ENCODE peak calls at places on chromosomes 5 and 9, in seven cellular contexts. One of them, this sample, is unnamed.

GRCh38 chr9:131654857-131655577 is 84.9 kb downstream of the RAPGEF1 start:
- DNase-seq in GM10248: no peak
- DNase-seq in AG09319: no peak
- DNase-seq in MM.1S: peak; percentile 95
- DNase-seq in progenitor cell of endocrine pancreas: peak; percentile 15
- DNase-seq in Kasumi-1: no peak
- DNase-seq in neural crest cell: no peak
- DNase-seq in this sample: peak; percentile 66

GRCh38 chr5:1801954-1802295 is 718 bp downstream of the NDUFS6 start:
- DNase-seq in GM10248: no peak
- DNase-seq in AG09319: no peak
- DNase-seq in MM.1S: peak; percentile 35
- DNase-seq in progenitor cell of endocrine pancreas: no peak
- DNase-seq in Kasumi-1: peak; percentile 42
- DNase-seq in neural crest cell: no peak
- DNase-seq in this sample: peak; percentile 57

GRCh38 chr5:16574789-16575785 is 41.7 kb downstream of the RETREG1 start:
- DNase-seq in GM10248: no peak
- DNase-seq in AG09319: peak; percentile 47
- DNase-seq in MM.1S: no peak
- DNase-seq in progenitor cell of endocrine pancreas: no peak
- DNase-seq in Kasumi-1: no peak
- DNase-seq in neural crest cell: no peak
- DNase-seq in this sample: no peak

GRCh38 chr5:50727149-50727496 is 60.7 kb downstream of the PARP8 start:
- DNase-seq in GM10248: no peak
- DNase-seq in AG09319: no peak
- DNase-seq in MM.1S: no peak
- DNase-seq in progenitor cell of endocrine pancreas: no peak
- DNase-seq in Kasumi-1: peak; percentile 78
- DNase-seq in neural crest cell: no peak
- DNase-seq in this sample: no peak

GRCh38 chr5:123514615-123515355 is 2.8 kb downstream of the CSNK1G3 start:
- DNase-seq in GM10248: no peak
- DNase-seq in AG09319: no peak
- DNase-seq in MM.1S: no peak
- DNase-seq in progenitor cell of endocrine pancreas: no peak
- DNase-seq in Kasumi-1: no peak
- DNase-seq in neural crest cell: no peak
- DNase-seq in this sample: no peak

GRCh38 chr5:75337366-75338021 is 474 bp downstream of the HMGCR start:
- DNase-seq in GM10248: no peak
- DNase-seq in AG09319: no peak
- DNase-seq in MM.1S: no peak
- DNase-seq in progenitor cell of endocrine pancreas: peak; percentile 27
- DNase-seq in Kasumi-1: no peak
- DNase-seq in neural crest cell: peak; percentile 8
- DNase-seq in this sample: peak; percentile 41

GRCh38 chr5:145178667-145179523 is 656.2 kb downstream of the PRELID2 start:
- DNase-seq in GM10248: no peak
- DNase-seq in AG09319: no peak
- DNase-seq in MM.1S: no peak
- DNase-seq in progenitor cell of endocrine pancreas: no peak
- DNase-seq in Kasumi-1: no peak
- DNase-seq in neural crest cell: no peak
- DNase-seq in this sample: no peak

GRCh38 chr9:106875548-106875947 is 12.6 kb downstream of the ZNF462 start:
- DNase-seq in GM10248: no peak
- DNase-seq in AG09319: no peak
- DNase-seq in MM.1S: no peak
- DNase-seq in progenitor cell of endocrine pancreas: no peak
- DNase-seq in Kasumi-1: no peak
- DNase-seq in neural crest cell: no peak
- DNase-seq in this sample: no peak

GRCh38 chr9:33445389-33445881 is 2.0 kb downstream of the AQP3 start:
- DNase-seq in GM10248: no peak
- DNase-seq in AG09319: no peak
- DNase-seq in MM.1S: no peak
- DNase-seq in progenitor cell of endocrine pancreas: no peak
- DNase-seq in Kasumi-1: no peak
- DNase-seq in neural crest cell: no peak
- DNase-seq in this sample: no peak

GRCh38 chr9:121498150-121498486 is 1.5 kb downstream of the GGTA1 start:
- DNase-seq in GM10248: peak; percentile 87
- DNase-seq in AG09319: peak; percentile 29
- DNase-seq in MM.1S: peak; percentile 82
- DNase-seq in progenitor cell of endocrine pancreas: peak; percentile 42
- DNase-seq in Kasumi-1: peak; percentile 92
- DNase-seq in neural crest cell: peak; percentile 61
- DNase-seq in this sample: peak; percentile 96

GRCh38 chr5:139194486-139194885 is 3.7 kb downstream of the SIL1 start:
- DNase-seq in GM10248: no peak
- DNase-seq in AG09319: no peak
- DNase-seq in MM.1S: no peak
- DNase-seq in progenitor cell of endocrine pancreas: no peak
- DNase-seq in Kasumi-1: no peak
- DNase-seq in neural crest cell: no peak
- DNase-seq in this sample: no peak

GRCh38 chr5:149948988-149949387 is 4.4 kb upstream of the PDE6A start:
- DNase-seq in GM10248: no peak
- DNase-seq in AG09319: no peak
- DNase-seq in MM.1S: no peak
- DNase-seq in progenitor cell of endocrine pancreas: no peak
- DNase-seq in Kasumi-1: no peak
- DNase-seq in neural crest cell: no peak
- DNase-seq in this sample: no peak

GRCh38 chr9:93009337-93010015 is 49.0 kb upstream of the SUSD3 start:
- DNase-seq in GM10248: peak; percentile 6
- DNase-seq in AG09319: no peak
- DNase-seq in MM.1S: no peak
- DNase-seq in progenitor cell of endocrine pancreas: no peak
- DNase-seq in Kasumi-1: no peak
- DNase-seq in neural crest cell: no peak
- DNase-seq in this sample: no peak

GRCh38 chr5:82111191-82111590 is 139.4 kb downstream of the ATG10 start:
- DNase-seq in GM10248: no peak
- DNase-seq in AG09319: no peak
- DNase-seq in MM.1S: peak; percentile 73
- DNase-seq in progenitor cell of endocrine pancreas: no peak
- DNase-seq in Kasumi-1: no peak
- DNase-seq in neural crest cell: no peak
- DNase-seq in this sample: no peak

GRCh38 chr5:90135979-90136378 is 273.6 kb downstream of the CETN3 start:
- DNase-seq in GM10248: no peak
- DNase-seq in AG09319: no peak
- DNase-seq in MM.1S: no peak
- DNase-seq in progenitor cell of endocrine pancreas: no peak
- DNase-seq in Kasumi-1: no peak
- DNase-seq in neural crest cell: no peak
- DNase-seq in this sample: peak; percentile 29

GRCh38 chr5:155343468-155343867 is 329.9 kb downstream of the KIF4B start:
- DNase-seq in GM10248: no peak
- DNase-seq in AG09319: no peak
- DNase-seq in MM.1S: no peak
- DNase-seq in progenitor cell of endocrine pancreas: no peak
- DNase-seq in Kasumi-1: no peak
- DNase-seq in neural crest cell: no peak
- DNase-seq in this sample: peak; percentile 1

GRCh38 chr9:14616188-14616982 is 76.8 kb downstream of the ZDHHC21 start:
- DNase-seq in GM10248: no peak
- DNase-seq in AG09319: peak; percentile 39
- DNase-seq in MM.1S: peak; percentile 18
- DNase-seq in progenitor cell of endocrine pancreas: no peak
- DNase-seq in Kasumi-1: peak; percentile 58
- DNase-seq in neural crest cell: no peak
- DNase-seq in this sample: peak; percentile 71

GRCh38 chr9:37329576-37329975 is 92.9 kb upstream of the GRHPR start:
- DNase-seq in GM10248: no peak
- DNase-seq in AG09319: no peak
- DNase-seq in MM.1S: peak; percentile 29
- DNase-seq in progenitor cell of endocrine pancreas: no peak
- DNase-seq in Kasumi-1: peak; percentile 32
- DNase-seq in neural crest cell: no peak
- DNase-seq in this sample: peak; percentile 90

GRCh38 chr5:61332369-61332745 is 299 bp downstream of the ZSWIM6 start:
- DNase-seq in GM10248: peak; percentile 33
- DNase-seq in AG09319: no peak
- DNase-seq in MM.1S: peak; percentile 32
- DNase-seq in progenitor cell of endocrine pancreas: no peak
- DNase-seq in Kasumi-1: no peak
- DNase-seq in neural crest cell: peak; percentile 44
- DNase-seq in this sample: no peak

GRCh38 chr5:10550222-10550995 is 13.5 kb upstream of the ANKRD33B start:
- DNase-seq in GM10248: no peak
- DNase-seq in AG09319: no peak
- DNase-seq in MM.1S: no peak
- DNase-seq in progenitor cell of endocrine pancreas: no peak
- DNase-seq in Kasumi-1: no peak
- DNase-seq in neural crest cell: no peak
- DNase-seq in this sample: no peak

GRCh38 chr5:67542489-67542888 is 345.9 kb upstream of the CD180 start:
- DNase-seq in GM10248: no peak
- DNase-seq in AG09319: no peak
- DNase-seq in MM.1S: no peak
- DNase-seq in progenitor cell of endocrine pancreas: no peak
- DNase-seq in Kasumi-1: peak; percentile 90
- DNase-seq in neural crest cell: no peak
- DNase-seq in this sample: no peak

GRCh38 chr5:106392766-106393165 is 1278.0 kb downstream of the EFNA5 start:
- DNase-seq in GM10248: no peak
- DNase-seq in AG09319: no peak
- DNase-seq in MM.1S: no peak
- DNase-seq in progenitor cell of endocrine pancreas: no peak
- DNase-seq in Kasumi-1: no peak
- DNase-seq in neural crest cell: no peak
- DNase-seq in this sample: no peak

GRCh38 chr9:76366275-76366674 is 28.0 kb downstream of the RFK start:
- DNase-seq in GM10248: no peak
- DNase-seq in AG09319: no peak
- DNase-seq in MM.1S: no peak
- DNase-seq in progenitor cell of endocrine pancreas: no peak
- DNase-seq in Kasumi-1: no peak
- DNase-seq in neural crest cell: no peak
- DNase-seq in this sample: no peak

GRCh38 chr9:81517954-81518353 is 171.4 kb downstream of the TLE1 start:
- DNase-seq in GM10248: no peak
- DNase-seq in AG09319: no peak
- DNase-seq in MM.1S: peak; percentile 62
- DNase-seq in progenitor cell of endocrine pancreas: no peak
- DNase-seq in Kasumi-1: no peak
- DNase-seq in neural crest cell: no peak
- DNase-seq in this sample: no peak

GRCh38 chr9:36450110-36450732 is 50.2 kb upstream of the RNF38 start:
- DNase-seq in GM10248: peak; percentile 28
- DNase-seq in AG09319: no peak
- DNase-seq in MM.1S: peak; percentile 26
- DNase-seq in progenitor cell of endocrine pancreas: no peak
- DNase-seq in Kasumi-1: peak; percentile 71
- DNase-seq in neural crest cell: no peak
- DNase-seq in this sample: peak; percentile 73

GRCh38 chr5:55222061-55222818 is 4.9 kb downstream of the MCIDAS start:
- DNase-seq in GM10248: no peak
- DNase-seq in AG09319: no peak
- DNase-seq in MM.1S: no peak
- DNase-seq in progenitor cell of endocrine pancreas: no peak
- DNase-seq in Kasumi-1: no peak
- DNase-seq in neural crest cell: no peak
- DNase-seq in this sample: no peak

GRCh38 chr5:172833691-172834569 is at the start of gene ERGIC1:
- DNase-seq in GM10248: peak; percentile 92
- DNase-seq in AG09319: peak; percentile 54
- DNase-seq in MM.1S: peak; percentile 87
- DNase-seq in progenitor cell of endocrine pancreas: peak; percentile 52
- DNase-seq in Kasumi-1: peak; percentile 58
- DNase-seq in neural crest cell: peak; percentile 74
- DNase-seq in this sample: peak; percentile 87

GRCh38 chr5:154627711-154628678 is 127.2 kb upstream of the LARP1 start:
- DNase-seq in GM10248: peak; percentile 5
- DNase-seq in AG09319: no peak
- DNase-seq in MM.1S: no peak
- DNase-seq in progenitor cell of endocrine pancreas: no peak
- DNase-seq in Kasumi-1: no peak
- DNase-seq in neural crest cell: no peak
- DNase-seq in this sample: no peak

GRCh38 chr9:82466616-82467251 is 478.2 kb downstream of the SPATA31D1 start:
- DNase-seq in GM10248: no peak
- DNase-seq in AG09319: no peak
- DNase-seq in MM.1S: peak; percentile 81
- DNase-seq in progenitor cell of endocrine pancreas: peak; percentile 11
- DNase-seq in Kasumi-1: no peak
- DNase-seq in neural crest cell: peak; percentile 25
- DNase-seq in this sample: no peak

GRCh38 chr5:10354048-10354872 is 765 bp downstream of the MARCHF6 start:
- DNase-seq in GM10248: peak; percentile 43
- DNase-seq in AG09319: no peak
- DNase-seq in MM.1S: peak; percentile 50
- DNase-seq in progenitor cell of endocrine pancreas: peak; percentile 57
- DNase-seq in Kasumi-1: peak; percentile 56
- DNase-seq in neural crest cell: peak; percentile 65
- DNase-seq in this sample: peak; percentile 85

GRCh38 chr5:154112255-154112654 is 73.5 kb downstream of the MFAP3 start:
- DNase-seq in GM10248: peak; percentile 35
- DNase-seq in AG09319: no peak
- DNase-seq in MM.1S: peak; percentile 28
- DNase-seq in progenitor cell of endocrine pancreas: no peak
- DNase-seq in Kasumi-1: no peak
- DNase-seq in neural crest cell: no peak
- DNase-seq in this sample: no peak

GRCh38 chr9:123544007-123544827 is 188.2 kb downstream of the CRB2 start:
- DNase-seq in GM10248: peak; percentile 50
- DNase-seq in AG09319: no peak
- DNase-seq in MM.1S: peak; percentile 38
- DNase-seq in progenitor cell of endocrine pancreas: no peak
- DNase-seq in Kasumi-1: peak; percentile 71
- DNase-seq in neural crest cell: peak; percentile 37
- DNase-seq in this sample: peak; percentile 51

GRCh38 chr5:157459715-157460599 is at the start of gene NIPAL4:
- DNase-seq in GM10248: peak; percentile 41
- DNase-seq in AG09319: no peak
- DNase-seq in MM.1S: no peak
- DNase-seq in progenitor cell of endocrine pancreas: no peak
- DNase-seq in Kasumi-1: no peak
- DNase-seq in neural crest cell: no peak
- DNase-seq in this sample: no peak

GRCh38 chr5:123515904-123516303 is 3.9 kb downstream of the CSNK1G3 start:
- DNase-seq in GM10248: no peak
- DNase-seq in AG09319: no peak
- DNase-seq in MM.1S: no peak
- DNase-seq in progenitor cell of endocrine pancreas: no peak
- DNase-seq in Kasumi-1: no peak
- DNase-seq in neural crest cell: no peak
- DNase-seq in this sample: no peak

GRCh38 chr5:139140631-139141071 is 57.5 kb downstream of the SIL1 start:
- DNase-seq in GM10248: no peak
- DNase-seq in AG09319: no peak
- DNase-seq in MM.1S: peak; percentile 54
- DNase-seq in progenitor cell of endocrine pancreas: no peak
- DNase-seq in Kasumi-1: peak; percentile 58
- DNase-seq in neural crest cell: no peak
- DNase-seq in this sample: no peak

GRCh38 chr5:163269624-163270023 is 167.8 kb upstream of the CCNG1 start:
- DNase-seq in GM10248: no peak
- DNase-seq in AG09319: no peak
- DNase-seq in MM.1S: peak; percentile 63
- DNase-seq in progenitor cell of endocrine pancreas: no peak
- DNase-seq in Kasumi-1: no peak
- DNase-seq in neural crest cell: no peak
- DNase-seq in this sample: peak; percentile 9

GRCh38 chr5:80516826-80517225 is 28.9 kb downstream of the FAM151B start:
- DNase-seq in GM10248: peak; percentile 15
- DNase-seq in AG09319: peak; percentile 10
- DNase-seq in MM.1S: no peak
- DNase-seq in progenitor cell of endocrine pancreas: no peak
- DNase-seq in Kasumi-1: no peak
- DNase-seq in neural crest cell: no peak
- DNase-seq in this sample: peak; percentile 3

GRCh38 chr9:134730011-134730760 is 88.6 kb downstream of the COL5A1 start:
- DNase-seq in GM10248: no peak
- DNase-seq in AG09319: no peak
- DNase-seq in MM.1S: no peak
- DNase-seq in progenitor cell of endocrine pancreas: no peak
- DNase-seq in Kasumi-1: no peak
- DNase-seq in neural crest cell: no peak
- DNase-seq in this sample: no peak